ENCODE peak calls at places on chromosomes 1 and 21, in four cellular contexts. M is HepG2, S is K562, W is GM12878. A is an unnamed sample.

GRCh38 chr1:152497273-152497672 is 13.3 kb upstream of the LCE5A start:
- DNase-seq in M (peak), S (peak), W (no peak), A (no peak)

GRCh38 chr1:169959696-169960095 is 66.0 kb upstream of the SCYL3 start:
- DNase-seq in M (no peak), S (no peak), W (no peak), A (no peak)

GRCh38 chr1:230288641-230289349 is 137.3 kb downstream of the PGBD5 start:
- DNase-seq in M (peak), S (no peak), W (no peak), A (no peak)

GRCh38 chr1:243740255-243740999 is 109.6 kb downstream of the AKT3 start:
- DNase-seq in M (no peak), S (no peak), W (no peak), A (no peak)

GRCh38 chr1:96764469-96764868 is 42.9 kb downstream of the PTBP2 start:
- DNase-seq in M (no peak), S (no peak), W (no peak), A (no peak)

GRCh38 chr1:54200519-54200997 is 591 bp downstream of the MRPL37 start:
- DNase-seq in M (no peak), S (no peak), W (no peak), A (no peak)

GRCh38 chr1:117573386-117574040 is 32.3 kb upstream of the TENT5C start:
- DNase-seq in M (no peak), S (no peak), W (no peak), A (no peak)

GRCh38 chr1:6602669-6603423 is at the start of gene KLHL21:
- DNase-seq in M (peak), S (peak), W (no peak), A (peak)

GRCh38 chr1:153987621-153988020 is 1.5 kb upstream of the RAB13 start:
- DNase-seq in M (no peak), S (no peak), W (no peak), A (no peak)

GRCh38 chr1:34263411-34263810 is 86.7 kb downstream of the C1orf94 start:
- DNase-seq in M (no peak), S (no peak), W (no peak), A (no peak)

GRCh38 chr21:14734191-14734590 is 188.1 kb upstream of the SAMSN1 start:
- DNase-seq in M (no peak), S (no peak), W (no peak), A (no peak)

GRCh38 chr1:147243228-147243685 is 773 bp downstream of the CHD1L start:
- DNase-seq in M (peak), S (no peak), W (no peak), A (peak)

GRCh38 chr1:234758851-234759250 is 148.9 kb upstream of the IRF2BP2 start:
- DNase-seq in M (no peak), S (no peak), W (no peak), A (no peak)

GRCh38 chr1:65308781-65309316 is 494 bp upstream of the DNAJC6 start:
- DNase-seq in M (no peak), S (no peak), W (no peak), A (no peak)

GRCh38 chr21:26965567-26966359 is 1.1 kb downstream of the ADAMTS5 start:
- DNase-seq in M (no peak), S (no peak), W (no peak), A (peak)

GRCh38 chr1:108080448-108080847 is 115.5 kb upstream of the VAV3 start:
- DNase-seq in M (no peak), S (no peak), W (no peak), A (no peak)

DNA sequence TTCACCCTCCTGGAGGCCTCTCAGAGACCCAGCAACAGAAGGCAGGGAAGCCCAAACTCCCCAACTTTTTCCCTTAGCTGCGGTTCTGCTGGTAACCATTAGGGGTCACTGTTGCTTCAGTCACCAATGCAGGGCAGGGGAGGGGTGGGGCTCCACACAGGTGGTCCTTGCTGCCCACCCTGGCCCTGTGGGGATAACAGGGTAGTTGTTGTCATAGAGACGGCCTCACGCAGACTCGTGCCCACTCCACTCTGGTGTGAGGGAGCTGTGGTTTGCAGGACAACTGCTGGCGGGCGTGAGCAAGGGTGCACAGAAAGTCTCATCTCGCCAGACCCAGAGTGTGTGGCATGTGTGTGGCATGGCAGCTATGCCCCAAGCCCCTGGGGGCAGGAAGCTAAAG is 19.9 kb downstream of the INSRR start:
- DNase-seq in M (no peak), S (peak), W (no peak), A (peak)
- TF ChIP-seq CBFB in M (no peak), S (peak), W (no peak), A (no peak)

GRCh38 chr1:155250633-155251449 is 4.4 kb downstream of the ENTREP3 start:
- DNase-seq in M (peak), S (peak), W (peak), A (peak)
- TF ChIP-seq CBFB in M (no peak), S (no peak), W (peak), A (no peak)

DNA sequence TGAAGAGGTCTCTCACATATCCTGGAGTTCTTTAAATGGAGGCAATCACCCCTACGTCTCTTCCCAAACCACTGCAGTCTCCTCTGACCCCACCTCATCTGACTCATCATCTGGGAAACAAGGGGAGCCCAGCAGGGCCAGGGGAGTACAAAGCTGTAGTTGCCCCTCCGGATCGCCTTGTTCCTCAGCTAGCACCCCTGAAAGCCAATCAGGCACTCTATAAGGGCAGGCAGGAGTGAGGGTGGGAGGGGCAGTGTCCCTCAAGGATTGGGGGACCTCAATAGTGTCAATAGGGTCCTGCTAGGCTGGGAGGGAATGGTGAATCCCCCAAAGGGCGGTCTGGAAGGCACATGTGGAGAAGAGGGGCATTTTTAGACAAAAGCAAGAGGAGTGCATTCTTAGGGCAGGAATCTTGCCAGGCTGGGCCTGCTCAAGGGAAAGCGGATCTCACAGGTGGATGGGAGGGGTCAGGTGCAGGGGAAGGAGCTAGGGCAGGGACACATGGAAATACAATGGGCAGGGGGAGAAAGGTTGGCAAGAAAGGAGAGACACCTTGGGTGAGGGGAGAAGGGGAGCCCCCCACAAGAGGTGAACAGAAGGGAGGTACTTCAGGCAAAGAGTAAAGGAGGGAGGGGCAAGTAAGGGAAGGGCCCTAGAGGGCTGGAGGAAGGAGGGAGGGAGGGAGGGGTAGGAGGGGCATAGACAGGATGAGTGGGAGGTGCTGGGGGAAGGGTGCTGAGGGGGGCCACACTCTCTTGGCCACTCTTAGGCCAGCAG is 5.8 kb downstream of the SHISA4 start:
- DNase-seq in M (no peak), S (no peak), W (no peak), A (peak)
- TF ChIP-seq CBFB in M (no peak), S (no peak), W (no peak), A (no peak)

GRCh38 chr1:41719590-41719989 is 199.1 kb downstream of the HIVEP3 start:
- DNase-seq in M (no peak), S (no peak), W (no peak), A (no peak)

GRCh38 chr1:41722184-41722583 is 196.5 kb downstream of the HIVEP3 start:
- DNase-seq in M (no peak), S (no peak), W (no peak), A (no peak)

GRCh38 chr1:41718444-41719028 is 200.2 kb downstream of the HIVEP3 start:
- DNase-seq in M (no peak), S (no peak), W (no peak), A (no peak)

GRCh38 chr1:41719128-41719527 is 199.6 kb downstream of the HIVEP3 start:
- DNase-seq in M (no peak), S (no peak), W (no peak), A (no peak)

DNA sequence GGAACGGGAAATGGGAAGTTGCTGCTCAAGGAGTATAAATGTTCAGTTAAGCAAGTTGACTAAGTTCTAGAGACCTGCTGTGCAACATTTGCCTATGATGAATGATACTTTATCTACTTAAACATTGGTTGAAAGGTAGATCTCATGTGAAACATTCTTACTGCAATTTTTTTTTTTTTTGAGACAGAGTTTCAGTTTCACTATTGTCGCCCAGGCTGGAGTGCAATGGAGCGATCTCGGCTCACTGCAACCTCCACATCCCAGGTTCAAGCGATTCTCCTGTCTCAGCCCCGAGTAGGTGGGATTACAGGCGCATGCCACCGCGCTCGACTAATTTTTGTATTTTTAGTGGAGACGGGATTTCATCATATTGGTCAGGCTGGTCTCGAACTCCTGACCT is 197.7 kb downstream of the HIVEP3 start:
- DNase-seq in M (no peak), S (no peak), W (no peak), A (no peak)
- TF ChIP-seq CBFB in M (no peak), S (no peak), W (no peak), A (no peak)

DNA sequence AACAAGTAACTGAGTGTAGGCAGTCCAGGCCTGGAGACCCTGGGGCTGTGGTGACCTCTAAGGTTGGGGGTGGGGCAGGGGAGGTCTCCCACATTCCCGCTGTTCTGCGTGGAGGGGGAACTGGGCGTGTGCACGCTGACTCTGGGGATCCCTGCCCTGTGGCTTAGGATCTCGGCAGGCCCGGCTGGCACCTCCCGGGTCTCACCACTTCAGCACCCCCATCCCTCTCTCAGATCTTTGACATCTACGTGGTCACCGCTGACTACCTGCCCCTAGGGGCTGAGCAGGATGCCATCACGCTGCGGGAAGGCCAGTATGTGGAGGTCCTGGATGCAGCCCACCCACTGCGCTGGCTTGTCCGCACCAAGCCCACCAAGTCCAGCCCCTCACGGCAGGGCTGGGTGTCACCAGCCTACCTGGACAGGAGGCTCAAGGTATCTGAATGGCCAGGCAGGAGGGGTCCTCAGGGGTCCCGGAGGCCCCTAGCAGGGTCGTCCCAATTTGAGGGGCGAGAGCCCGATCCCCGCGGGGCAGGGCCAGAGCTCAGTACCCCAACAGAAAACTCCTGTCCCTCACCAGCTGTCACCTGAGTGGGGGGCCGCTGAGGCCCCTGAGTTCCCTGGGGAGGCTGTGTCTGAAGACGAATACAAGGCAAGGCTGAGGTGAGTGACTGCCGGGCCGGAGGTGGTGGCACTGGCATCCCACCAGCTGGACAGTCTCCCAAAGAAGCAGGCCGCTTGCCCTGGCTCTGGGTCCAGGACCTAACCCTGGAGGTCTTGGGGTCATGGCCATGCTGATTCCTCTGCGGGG is 68.7 kb downstream of the TRIM11 start:
- DNase-seq in M (no peak), S (no peak), W (no peak), A (no peak)
- TF ChIP-seq CBFB in M (no peak), S (no peak), W (no peak), A (no peak)

GRCh38 chr1:64246294-64246917 is 43.0 kb downstream of the UBE2U start:
- DNase-seq in M (peak), S (peak), W (no peak), A (no peak)
- TF ChIP-seq CBFB in M (no peak), S (no peak), W (no peak), A (no peak)

DNA sequence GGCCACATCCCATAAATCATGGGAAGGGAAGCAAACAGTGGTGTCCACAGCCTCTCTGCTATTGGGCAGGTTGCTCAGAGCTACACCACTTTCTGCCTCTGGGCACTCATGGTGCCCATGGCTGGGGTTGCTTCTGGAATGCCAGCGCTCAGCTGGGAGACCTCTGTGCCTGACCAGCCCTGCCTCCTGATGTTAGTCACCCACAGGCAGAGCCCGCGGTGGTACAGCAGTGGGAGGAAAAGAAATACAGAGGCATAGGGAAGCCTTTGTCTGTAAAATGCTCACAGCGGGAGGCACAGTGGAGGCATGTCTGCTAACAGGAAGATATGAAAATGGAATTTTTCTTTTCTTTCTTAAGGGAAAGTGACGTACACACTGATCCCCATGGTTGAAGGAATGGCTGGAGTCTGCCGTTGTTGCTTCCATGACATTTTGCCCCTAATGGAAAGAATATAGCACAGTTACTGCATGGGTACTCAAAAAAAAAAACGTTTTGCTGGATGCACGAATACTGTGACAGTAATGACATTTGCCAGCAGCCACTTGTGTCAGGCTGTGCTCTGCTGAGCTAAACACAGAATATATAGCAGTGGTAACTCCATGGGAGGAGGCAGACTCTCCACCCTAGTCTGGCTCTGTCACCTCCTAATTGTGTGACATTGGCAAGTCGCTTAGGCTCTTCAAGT is 21.9 kb downstream of the MTARC1 start:
- DNase-seq in M (no peak), S (no peak), W (no peak), A (no peak)
- TF ChIP-seq CBFB in M (no peak), S (no peak), W (no peak), A (no peak)

GRCh38 chr21:29114765-29115164 is 15.7 kb upstream of the MAP3K7CL start:
- DNase-seq in M (no peak), S (no peak), W (no peak), A (no peak)
- TF ChIP-seq CBFB in M (no peak), S (no peak), W (no peak), A (no peak)